ENCODE peak calls at places on chromosomes 6 and 20, in ten cellular contexts. C, B, Q, U, O, V, W, I, A and Y are unnamed samples. For H3K36me3 and H3K4me1, the result is how much of the 10 kb centered on the place peaks cover.

GRCh38 chr6:43809417-43810305 is 39.6 kb downstream of the VEGFA start:
- DNase-seq in C (no peak), B (no peak), Q (no peak), U (no peak), O (no peak), V (no peak), W (no peak), I (no peak), A (no peak), Y (peak)

GRCh38 chr6:4124361-4124760 is 11.0 kb downstream of the ECI2 start:
- DNase-seq in C (no peak), B (no peak), Q (no peak), U (no peak), O (no peak), V (no peak), W (no peak), I (no peak), A (no peak), Y (no peak)

GRCh38 chr20:64165866-64166600 is 1.8 kb downstream of the MYT1 start:
- DNase-seq in C (no peak), B (no peak), Q (no peak), U (peak), O (no peak), V (no peak), W (no peak), I (no peak), A (no peak), Y (peak)

GRCh38 chr6:23633986-23634385 is 492.0 kb upstream of the NRSN1 start:
- DNase-seq in C (no peak), B (no peak), Q (no peak), U (no peak), O (no peak), V (no peak), W (no peak), I (no peak), A (no peak), Y (no peak)

GRCh38 chr20:10701607-10702006 is 27.8 kb upstream of the JAG1 start:
- DNase-seq in C (no peak), B (no peak), Q (no peak), U (no peak), O (no peak), V (no peak), W (no peak), I (no peak), A (no peak), Y (no peak)

GRCh38 chr20:59938221-59938620 is 1.9 kb downstream of the PPP1R3D start:
- DNase-seq in C (no peak), B (no peak), Q (no peak), U (no peak), O (no peak), V (no peak), W (no peak), I (no peak), A (no peak), Y (no peak)

GRCh38 chr6:71123051-71123450 is 165.6 kb upstream of the OGFRL1 start:
- DNase-seq in C (no peak), B (no peak), Q (no peak), U (no peak), O (no peak), V (no peak), W (no peak), I (no peak), A (no peak), Y (no peak)

GRCh38 chr20:32567384-32568178 is 17.6 kb downstream of the NOL4L start:
- DNase-seq in C (no peak), B (no peak), Q (no peak), U (no peak), O (no peak), V (no peak), W (no peak), I (no peak), A (no peak), Y (no peak)

GRCh38 chr6:33123732-33124524 is 48.1 kb downstream of the HLA-DPB1 start:
- DNase-seq in C (no peak), B (no peak), Q (no peak), U (no peak), O (no peak), V (no peak), W (no peak), I (no peak), A (peak), Y (peak)

GRCh38 chr20:57814529-57814928 is 104.7 kb upstream of the PMEPA1 start:
- DNase-seq in C (no peak), B (no peak), Q (no peak), U (peak), O (no peak), V (no peak), W (no peak), I (no peak), A (no peak), Y (no peak)

GRCh38 chr6:118528129-118528528 is 20.0 kb upstream of the PLN start:
- DNase-seq in C (no peak), B (no peak), Q (no peak), U (no peak), O (no peak), V (no peak), W (no peak), I (no peak), A (no peak), Y (no peak)

GRCh38 chr20:11822116-11822794 is 95.4 kb upstream of the BTBD3 start:
- DNase-seq in C (no peak), B (no peak), Q (no peak), U (no peak), O (no peak), V (no peak), W (no peak), I (no peak), A (no peak), Y (no peak)

GRCh38 chr6:119436583-119436982 is 87.0 kb upstream of the MAN1A1 start:
- DNase-seq in C (no peak), B (no peak), Q (no peak), U (no peak), O (no peak), V (no peak), W (no peak), I (no peak), A (no peak), Y (no peak)

GRCh38 chr6:7513534-7513933 is 27.9 kb upstream of the DSP start:
- DNase-seq in C (no peak), B (no peak), Q (no peak), U (no peak), O (no peak), V (no peak), W (no peak), I (no peak), A (no peak), Y (no peak)

GRCh38 chr6:61901748-61902147 is 384.3 kb downstream of the KHDRBS2 start:
- DNase-seq in C (no peak), B (no peak), Q (no peak), U (no peak), O (no peak), V (no peak), W (no peak), I (no peak), A (no peak), Y (no peak)

GRCh38 chr6:12525276-12525675 is 191.3 kb upstream of the PHACTR1 start:
- DNase-seq in C (no peak), B (no peak), Q (no peak), U (no peak), O (no peak), V (no peak), W (no peak), I (no peak), A (no peak), Y (no peak)

GRCh38 chr6:89393659-89394058 is 18.4 kb downstream of the RRAGD start:
- DNase-seq in C (no peak), B (no peak), Q (no peak), U (no peak), O (no peak), V (no peak), W (no peak), I (no peak), A (no peak), Y (no peak)

GRCh38 chr6:160519133-160519532 is 144.9 kb downstream of the LPA start:
- DNase-seq in C (no peak), B (no peak), Q (no peak), U (no peak), O (no peak), V (no peak), W (no peak), I (no peak), A (no peak), Y (no peak)

GRCh38 chr6:160523223-160523622 is 140.9 kb downstream of the LPA start:
- DNase-seq in C (no peak), B (no peak), Q (no peak), U (no peak), O (no peak), V (no peak), W (no peak), I (no peak), A (no peak), Y (no peak)

GRCh38 chr6:160520043-160520904 is 143.8 kb downstream of the LPA start:
- DNase-seq in C (peak), B (peak), Q (peak), U (peak), O (no peak), V (peak), W (peak), I (peak), A (no peak), Y (peak)

GRCh38 chr6:160513836-160514235 is 150.2 kb downstream of the LPA start:
- DNase-seq in C (no peak), B (no peak), Q (no peak), U (no peak), O (no peak), V (no peak), W (no peak), I (no peak), A (no peak), Y (no peak)

GRCh38 chr6:160519603-160520042 is 144.5 kb downstream of the LPA start:
- DNase-seq in C (no peak), B (no peak), Q (no peak), U (no peak), O (no peak), V (no peak), W (no peak), I (no peak), A (peak), Y (no peak)
- TF ChIP-seq CTCF in C (peak), B (peak), Q (no peak), U (peak), O (peak), V (peak), W (peak), I (peak), A (no peak), Y (peak)

GRCh38 chr20:37192137-37192854 is 12.9 kb upstream of the MROH8 start:
- DNase-seq in C (peak), B (peak), Q (peak), U (peak), O (no peak), V (peak), W (peak), I (peak), A (peak), Y (peak)

GRCh38 chr20:37193226-37193625 is 13.9 kb upstream of the MROH8 start:
- DNase-seq in C (no peak), B (no peak), Q (no peak), U (no peak), O (no peak), V (no peak), W (no peak), I (peak), A (no peak), Y (no peak)

GRCh38 chr20:37189617-37190016 is 10.3 kb upstream of the MROH8 start:
- DNase-seq in C (no peak), B (no peak), Q (no peak), U (no peak), O (no peak), V (no peak), W (no peak), I (no peak), A (no peak), Y (no peak)

GRCh38 chr20:37188787-37189186 is 9.4 kb upstream of the MROH8 start:
- DNase-seq in C (no peak), B (no peak), Q (no peak), U (no peak), O (no peak), V (no peak), W (no peak), I (no peak), A (no peak), Y (no peak)

DNA sequence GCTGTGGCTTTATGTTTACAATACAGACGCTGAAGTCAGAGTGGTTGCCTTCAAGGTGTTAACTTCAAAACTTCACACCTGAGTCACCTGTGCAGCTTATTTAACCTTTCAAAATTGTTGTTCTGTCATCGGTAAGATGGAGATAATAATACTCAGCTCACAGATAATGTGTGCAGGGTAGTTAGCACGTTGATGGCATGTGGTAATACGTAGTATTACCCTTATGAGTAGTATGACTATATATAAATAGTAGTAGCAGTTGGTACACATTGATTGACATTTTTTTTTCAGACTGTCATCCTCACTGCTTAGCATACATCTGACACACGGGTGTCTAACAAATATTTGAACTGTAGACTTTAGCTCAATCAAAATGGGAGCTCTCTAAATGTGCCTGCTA is 11.0 kb upstream of the MROH8 start:
- DNase-seq in C (no peak), B (no peak), Q (no peak), U (no peak), O (no peak), V (no peak), W (no peak), I (no peak), A (no peak), Y (no peak)
- H3K36me3 ChIP-seq in C (under half), B (under half), Q (under half), U (under half), O (under half), V (under half), W (under half), I (under half), A (under half), Y (half or more)

GRCh38 chr6:158085261-158086053 is 82.6 kb downstream of the SERAC1 start:
- DNase-seq in C (no peak), B (no peak), Q (no peak), U (no peak), O (no peak), V (no peak), W (no peak), I (peak), A (no peak), Y (no peak)

GRCh38 chr6:158086706-158087518 is 81.2 kb downstream of the SERAC1 start:
- DNase-seq in C (peak), B (no peak), Q (peak), U (peak), O (no peak), V (no peak), W (no peak), I (peak), A (no peak), Y (no peak)

GRCh38 chr6:158086054-158086705 is 81.9 kb downstream of the SERAC1 start:
- DNase-seq in C (no peak), B (no peak), Q (no peak), U (no peak), O (no peak), V (no peak), W (no peak), I (no peak), A (no peak), Y (no peak)

GRCh38 chr6:158083687-158084325 is 84.3 kb downstream of the SERAC1 start:
- DNase-seq in C (no peak), B (peak), Q (no peak), U (no peak), O (peak), V (no peak), W (no peak), I (peak), A (no peak), Y (no peak)

GRCh38 chr6:158087519-158087867 is 80.6 kb downstream of the SERAC1 start:
- DNase-seq in C (peak), B (no peak), Q (no peak), U (no peak), O (no peak), V (no peak), W (no peak), I (peak), A (no peak), Y (no peak)
- H3K4me1 ChIP-seq in C (under half), B (under half), Q (under half), U (under half), O (under half), V (under half), W (under half), I (under half), A (under half), Y (under half)

GRCh38 chr6:1686117-1687098 is 76.7 kb downstream of the FOXC1 start:
- DNase-seq in C (no peak), B (no peak), Q (peak), U (no peak), O (no peak), V (peak), W (no peak), I (peak), A (no peak), Y (no peak)
- TF ChIP-seq CTCF in C (no peak), B (no peak), Q (peak), U (no peak), O (no peak), V (no peak), W (peak), I (peak), A (peak), Y (peak)

GRCh38 chr6:34338377-34338776 is 54.1 kb downstream of the NUDT3 start:
- DNase-seq in C (no peak), B (no peak), Q (no peak), U (no peak), O (no peak), V (no peak), W (no peak), I (no peak), A (no peak), Y (no peak)
- H3K36me3 ChIP-seq in C (under half), B (under half), Q (under half), U (under half), O (under half), V (under half), W (under half), I (under half), A (under half), Y (under half)

GRCh38 chr20:17872920-17873319 is 95.7 kb downstream of the SNX5 start:
- DNase-seq in C (no peak), B (no peak), Q (no peak), U (no peak), O (no peak), V (no peak), W (no peak), I (peak), A (no peak), Y (no peak)
- H3K4me1 ChIP-seq in C (under half), B (under half), Q (under half), U (under half), O (under half), V (under half), W (under half), I (under half), A (under half), Y (under half)